ENCODE peak calls at places on chromosome 16, in seven cellular contexts. G, I, O, A, W, Y and N are unnamed samples. For H3K4me1 and H3K27me3, the result is how much of the 10 kb centered on the place peaks cover.

GRCh38 chr16:23351360-23351759 is 49.3 kb downstream of the SCNN1B start:
- DNase-seq in G (no peak), Y (no peak), O (peak), W (no peak), I (no peak), A (no peak), N (no peak)

GRCh38 chr16:78311831-78312230 is 212.4 kb downstream of the WWOX start:
- DNase-seq in I (no peak), A (no peak), W (no peak), Y (no peak), G (no peak), O (no peak), N (no peak)

GRCh38 chr16:75122609-75123008 is 6.0 kb upstream of the LDHD start:
- DNase-seq in G (no peak), Y (no peak), W (no peak), O (no peak), I (no peak), A (no peak), N (no peak)

GRCh38 chr16:70737377-70738082 is 51.7 kb upstream of the MTSS2 start:
- DNase-seq in I (peak), G (peak), O (no peak), Y (peak), A (no peak), W (peak), N (peak)

GRCh38 chr16:78800535-78800934 is 701.1 kb downstream of the WWOX start:
- DNase-seq in G (no peak), Y (no peak), A (no peak), W (no peak), I (no peak), O (no peak), N (no peak)

GRCh38 chr16:53071748-53072301 is 17.0 kb downstream of the CHD9 start:
- DNase-seq in G (no peak), A (no peak), W (peak), Y (no peak), O (no peak), I (peak), N (no peak)

GRCh38 chr16:89691986-89692569 is 5.6 kb downstream of the CDK10 start:
- DNase-seq in A (no peak), G (no peak), I (no peak), O (no peak), W (no peak), Y (no peak), N (no peak)

GRCh38 chr16:1781758-1782407 is 488 bp downstream of the SPSB3 start:
- DNase-seq in O (peak), A (no peak), Y (no peak), W (no peak), I (peak), G (no peak), N (no peak)

GRCh38 chr16:72501739-72502653 is 330.0 kb upstream of the PMFBP1 start:
- DNase-seq in G (peak), Y (peak), I (peak), W (no peak), O (no peak), A (peak), N (no peak)

GRCh38 chr16:5509794-5510193 is 412.2 kb upstream of the EEF2KMT start:
- DNase-seq in G (peak), Y (no peak), A (no peak), I (no peak), O (no peak), W (no peak), N (no peak)

GRCh38 chr16:87580855-87581261 is 21.4 kb upstream of the JPH3 start:
- DNase-seq in I (no peak), A (no peak), Y (no peak), O (no peak), W (no peak), G (no peak), N (no peak)

GRCh38 chr16:2819179-2819938 is 2.3 kb downstream of the PRSS21 start:
- DNase-seq in W (no peak), Y (no peak), A (no peak), G (no peak), O (no peak), I (no peak), N (no peak)

GRCh38 chr16:25258856-25259179 is 1.2 kb upstream of the ZKSCAN2 start:
- DNase-seq in I (no peak), W (no peak), A (no peak), O (no peak), G (no peak), Y (no peak), N (no peak)

GRCh38 chr16:57590654-57591085 is 37.8 kb upstream of the ADGRG1 start:
- DNase-seq in W (no peak), I (no peak), Y (no peak), A (peak), O (no peak), G (no peak), N (no peak)

GRCh38 chr16:80366023-80366422 is 174.8 kb upstream of the DYNLRB2 start:
- DNase-seq in Y (no peak), W (no peak), A (no peak), G (no peak), I (no peak), O (no peak), N (no peak)

GRCh38 chr16:64648282-64648681 is 473.6 kb downstream of the CDH11 start:
- DNase-seq in W (no peak), I (no peak), A (no peak), G (no peak), Y (no peak), O (no peak), N (no peak)
- H3K4me1 ChIP-seq in W (under half), I (under half), A (under half), G (under half), Y (under half), O (under half), N (under half)

DNA sequence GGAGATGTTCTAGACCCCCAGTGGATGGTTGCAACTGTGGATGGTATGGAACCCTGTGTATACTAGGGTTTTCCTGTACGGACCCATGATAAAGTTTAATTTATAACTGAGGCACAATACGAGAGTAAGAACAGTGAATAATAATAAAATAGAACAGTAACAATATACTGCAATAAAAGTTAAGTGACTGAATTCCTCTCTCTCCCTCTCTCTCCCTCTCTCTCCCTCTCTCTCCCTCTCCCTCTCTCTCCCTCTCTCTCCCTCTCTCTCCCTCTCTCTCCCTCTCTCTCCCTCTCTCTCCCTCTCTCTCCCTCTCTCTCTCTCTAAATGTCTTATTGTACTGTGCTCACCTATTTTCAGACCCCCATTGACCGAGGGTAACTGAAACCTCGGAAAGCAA is 291.0 kb downstream of the IRF8 start:
- DNase-seq in O (no peak), W (no peak), A (no peak), Y (no peak), G (no peak), I (no peak), N (no peak)
- H3K27me3 ChIP-seq in O (under half), W (half or more), A (under half), Y (under half), G (under half), I (half or more), N (under half)

GRCh38 chr16:85631230-85631629 is 18.1 kb downstream of the GSE1 start:
- DNase-seq in Y (no peak), G (no peak), W (no peak), I (no peak), O (no peak), A (no peak), N (no peak)
- H3K4me1 ChIP-seq in Y (under half), G (under half), W (under half), I (under half), O (half or more), A (under half), N (under half)

GRCh38 chr16:49811630-49812334 is 44.1 kb downstream of the ZNF423 start:
- DNase-seq in I (no peak), G (no peak), A (no peak), O (peak), Y (no peak), W (no peak), N (no peak)
- H3K27me3 ChIP-seq in I (under half), G (under half), A (under half), O (under half), Y (under half), W (under half), N (under half)

GRCh38 chr16:67162439-67163163 is 1.9 kb upstream of the HSF4 start:
- DNase-seq in O (peak), I (no peak), W (no peak), Y (no peak), G (no peak), A (no peak), N (no peak)

GRCh38 chr16:67163903-67164558 is 514 bp upstream of the HSF4 start:
- DNase-seq in G (no peak), Y (no peak), O (peak), I (no peak), W (no peak), A (no peak), N (no peak)

GRCh38 chr16:67164599-67165061 is at the start of gene HSF4:
- DNase-seq in W (peak), I (peak), A (no peak), O (peak), G (peak), Y (no peak), N (no peak)

GRCh38 chr16:67161595-67162058 is 1.9 kb downstream of the FBXL8 start:
- DNase-seq in I (peak), W (peak), Y (no peak), G (no peak), O (peak), A (no peak), N (no peak)

GRCh38 chr16:67163164-67163902 is 1.2 kb upstream of the HSF4 start:
- DNase-seq in Y (no peak), I (peak), W (peak), O (peak), A (no peak), G (no peak), N (peak)
- H3K4me1 ChIP-seq in Y (under half), I (half or more), W (under half), O (under half), A (under half), G (under half), N (half or more)